ENCODE peak calls at places on chromosome X, in nine cellular contexts. G is stomach, I is HCT116, O is suprapubic skin, K is upper lobe of left lung, C is Panc1, R is K562, T is sigmoid colon, J is spleen. Q is an unnamed sample.

GRCh38 chrX:51494409-51494808 is 2.0 kb downstream of the NUDT11 start:
- DNase-seq in R (no peak), K (no peak), I (no peak), O (no peak), G (no peak), J (no peak), C (no peak), T (no peak), Q (no peak)

GRCh38 chrX:39381446-39381845 is 580.2 kb downstream of the MID1IP1 start:
- DNase-seq in I (no peak), T (no peak), K (no peak), C (no peak), G (no peak), R (no peak), J (no peak), O (no peak), Q (no peak)

GRCh38 chrX:72280210-72280882 is 3.3 kb upstream of the RPS4X start:
- DNase-seq in G (no peak), K (no peak), I (no peak), C (no peak), R (peak), T (no peak), J (no peak), O (no peak), Q (no peak)

GRCh38 chrX:65643046-65643785 is 24.2 kb upstream of the MSN start:
- DNase-seq in C (no peak), T (no peak), G (no peak), R (no peak), K (peak), J (no peak), O (no peak), I (no peak), Q (no peak)

GRCh38 chrX:118637997-118638396 is 89.4 kb upstream of the IL13RA1 start:
- DNase-seq in J (no peak), C (no peak), T (no peak), R (no peak), O (no peak), G (no peak), K (no peak), I (no peak), Q (no peak)

GRCh38 chrX:21131346-21131745 is 242.9 kb upstream of the CNKSR2 start:
- DNase-seq in O (no peak), I (no peak), T (no peak), G (no peak), R (no peak), C (no peak), K (no peak), J (no peak), Q (no peak)

GRCh38 chrX:20066968-20067708 is 49.6 kb downstream of the MAP7D2 start:
- DNase-seq in G (no peak), I (peak), C (peak), O (no peak), T (no peak), K (peak), R (peak), J (no peak), Q (peak)

GRCh38 chrX:84737471-84737871 is 235.2 kb upstream of the HDX start:
- DNase-seq in G (no peak), R (no peak), T (no peak), J (no peak), C (no peak), K (no peak), I (no peak), O (no peak), Q (no peak)

GRCh38 chrX:130216312-130216711 is 44.5 kb downstream of the RAB33A start:
- DNase-seq in I (no peak), J (no peak), C (no peak), T (no peak), G (no peak), K (no peak), R (peak), O (no peak), Q (no peak)

GRCh38 chrX:25206761-25207160 is 191.0 kb upstream of the ARX start:
- DNase-seq in T (no peak), K (no peak), I (no peak), G (no peak), J (no peak), O (no peak), R (no peak), C (no peak), Q (no peak)

GRCh38 chrX:103953353-103953752 is 9.1 kb upstream of the TMSB15B start:
- DNase-seq in J (no peak), R (no peak), T (peak), O (no peak), G (no peak), I (no peak), C (no peak), K (no peak), Q (no peak)

GRCh38 chrX:14508025-14508690 is 21.2 kb upstream of the GLRA2 start:
- DNase-seq in K (no peak), I (no peak), R (no peak), C (no peak), G (no peak), T (no peak), J (no peak), O (no peak), Q (no peak)

GRCh38 chrX:20116087-20116574 is 576 bp downstream of the MAP7D2 start:
- DNase-seq in J (no peak), K (no peak), O (no peak), R (no peak), I (no peak), T (no peak), C (no peak), G (no peak), Q (no peak)

GRCh38 chrX:22526339-22526738 is 253.6 kb downstream of the CBLL2 start:
- DNase-seq in J (no peak), O (no peak), I (peak), R (no peak), K (no peak), G (no peak), C (peak), T (no peak), Q (no peak)

GRCh38 chrX:45710081-45710801 is 509.6 kb upstream of the DIPK2B start:
- DNase-seq in K (no peak), C (peak), I (peak), J (no peak), O (no peak), G (no peak), R (no peak), T (no peak), Q (no peak)

GRCh38 chrX:103742339-103742738 is 31.6 kb downstream of the TMEM31 start:
- DNase-seq in T (no peak), C (no peak), R (no peak), I (no peak), O (no peak), G (no peak), J (no peak), K (no peak), Q (no peak)

GRCh38 chrX:28651186-28651585 is 63.9 kb downstream of the IL1RAPL1 start:
- DNase-seq in T (no peak), G (no peak), J (no peak), I (no peak), C (no peak), O (no peak), R (no peak), K (no peak), Q (no peak)

GRCh38 chrX:71118985-71119535 is 664 bp downstream of the MED12 start:
- DNase-seq in O (no peak), G (no peak), R (peak), K (no peak), I (no peak), T (no peak), J (no peak), C (no peak), Q (no peak)

GRCh38 chrX:45788941-45789348 is 588.3 kb upstream of the DIPK2B start:
- DNase-seq in T (peak), O (no peak), I (no peak), R (no peak), G (no peak), J (peak), K (no peak), C (no peak), Q (no peak)

GRCh38 chrX:45126158-45126557 is 74.5 kb downstream of the DIPK2B start:
- DNase-seq in G (no peak), R (no peak), J (no peak), T (no peak), K (no peak), I (no peak), C (no peak), O (no peak), Q (no peak)

GRCh38 chrX:107537815-107538214 is 88.4 kb downstream of the FRMPD3 start:
- DNase-seq in I (peak), O (no peak), G (peak), C (peak), K (peak), J (no peak), R (peak), T (no peak), Q (no peak)

GRCh38 chrX:149504226-149504914 is 736 bp downstream of the IDS start:
- DNase-seq in K (peak), R (peak), O (no peak), C (no peak), G (no peak), J (peak), T (no peak), I (no peak), Q (peak)

GRCh38 chrX:72045552-72046277 is 86.0 kb downstream of the RTL5 start:
- DNase-seq in K (peak), I (no peak), O (no peak), G (no peak), J (no peak), C (no peak), T (no peak), R (no peak), Q (no peak)

GRCh38 chrX:120464409-120464808 is 4.7 kb downstream of the LAMP2 start:
- DNase-seq in O (no peak), T (no peak), G (no peak), C (no peak), R (no peak), I (no peak), J (no peak), K (no peak), Q (no peak)

GRCh38 chrX:11908371-11908770 is 150.3 kb downstream of the MSL3 start:
- DNase-seq in I (no peak), R (peak), O (no peak), K (no peak), C (no peak), T (no peak), J (no peak), G (no peak), Q (no peak)

GRCh38 chrX:66833426-66833825 is 194.5 kb upstream of the EDA2R start:
- DNase-seq in O (no peak), T (no peak), I (no peak), K (no peak), G (no peak), C (no peak), R (no peak), J (no peak), Q (no peak)

GRCh38 chrX:128717635-128718578 is 665.7 kb upstream of the ACTRT1 start:
- DNase-seq in R (no peak), K (no peak), T (no peak), O (no peak), I (no peak), J (no peak), G (no peak), C (no peak), Q (no peak)

GRCh38 chrX:3697701-3698279 is 15.7 kb downstream of the PRKX start:
- DNase-seq in G (no peak), J (no peak), R (no peak), O (no peak), C (no peak), I (no peak), T (peak), K (no peak), Q (no peak)

GRCh38 chrX:24392709-24393108 is 32.3 kb downstream of the SUPT20HL1 start:
- DNase-seq in K (no peak), G (no peak), J (no peak), R (no peak), C (no peak), O (no peak), I (no peak), T (no peak), Q (no peak)

GRCh38 chrX:2819345-2820130 is 9.2 kb upstream of the GYG2 start:
- DNase-seq in K (no peak), R (peak), J (no peak), G (no peak), C (no peak), I (no peak), O (no peak), T (no peak), Q (no peak)

GRCh38 chrX:70479970-70480659 is 35.5 kb downstream of the DLG3 start:
- DNase-seq in J (no peak), C (no peak), G (peak), K (no peak), O (no peak), T (no peak), R (no peak), I (no peak), Q (peak)

GRCh38 chrX:17464196-17464595 is 89.2 kb downstream of the NHS start:
- DNase-seq in O (no peak), I (no peak), G (no peak), K (no peak), R (no peak), T (no peak), J (no peak), C (no peak), Q (no peak)

GRCh38 chrX:10965399-10965798 is 145.7 kb upstream of the HCCS start:
- DNase-seq in T (no peak), G (no peak), O (no peak), K (no peak), C (no peak), J (no peak), R (no peak), I (no peak), Q (no peak)

GRCh38 chrX:144840616-144841015 is 406.7 kb upstream of the SPANXN1 start:
- DNase-seq in J (no peak), R (no peak), C (no peak), T (no peak), G (no peak), K (no peak), I (no peak), O (no peak), Q (no peak)

DNA sequence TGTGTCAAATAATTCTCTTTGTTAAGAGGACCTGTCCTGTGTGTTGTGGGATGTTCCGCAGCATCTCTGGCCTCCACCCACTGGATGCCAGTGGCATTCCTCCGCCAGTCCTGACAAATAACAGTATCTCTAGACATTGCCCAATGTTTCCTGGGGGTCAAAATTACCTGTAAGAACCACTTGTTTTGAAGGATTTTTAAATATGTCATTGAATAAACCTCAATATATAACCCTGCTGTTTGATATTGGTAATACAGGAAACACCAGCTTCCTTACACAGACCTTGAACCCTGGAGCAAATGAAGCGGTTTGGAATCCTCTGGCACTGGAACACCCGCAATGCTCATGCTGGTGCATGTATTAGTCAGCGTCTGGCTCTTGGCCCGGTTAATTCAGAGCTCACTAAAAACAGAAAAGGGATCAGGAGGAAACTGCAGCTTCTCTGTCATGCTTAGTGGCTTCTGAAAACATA is 101.3 kb downstream of the TBL1X start:
- DNase-seq in R (no peak), T (peak), K (peak), O (no peak), G (peak), I (peak), J (no peak), C (no peak), Q (peak)
- TF ChIP-seq POLR2AphosphoS5 in R (no peak), T (no peak), K (no peak), O (no peak), G (no peak), I (no peak), J (no peak), C (no peak), Q (peak)

GRCh38 chrX:94058728-94059382 is 384.8 kb downstream of the FAM133A start:
- DNase-seq in I (no peak), J (no peak), C (no peak), R (peak), T (no peak), O (no peak), K (no peak), G (no peak), Q (no peak)
- TF ChIP-seq POLR2AphosphoS5 in I (no peak), J (no peak), C (no peak), R (no peak), T (no peak), O (no peak), K (no peak), G (no peak), Q (no peak)

GRCh38 chrX:53081925-53082772 is at the start of gene TSPYL2:
- DNase-seq in I (peak), C (peak), G (peak), T (peak), K (peak), J (peak), R (peak), O (peak), Q (peak)
- TF ChIP-seq POLR2AphosphoS5 in I (peak), C (peak), G (peak), T (peak), K (peak), J (peak), R (peak), O (peak), Q (peak)

DNA sequence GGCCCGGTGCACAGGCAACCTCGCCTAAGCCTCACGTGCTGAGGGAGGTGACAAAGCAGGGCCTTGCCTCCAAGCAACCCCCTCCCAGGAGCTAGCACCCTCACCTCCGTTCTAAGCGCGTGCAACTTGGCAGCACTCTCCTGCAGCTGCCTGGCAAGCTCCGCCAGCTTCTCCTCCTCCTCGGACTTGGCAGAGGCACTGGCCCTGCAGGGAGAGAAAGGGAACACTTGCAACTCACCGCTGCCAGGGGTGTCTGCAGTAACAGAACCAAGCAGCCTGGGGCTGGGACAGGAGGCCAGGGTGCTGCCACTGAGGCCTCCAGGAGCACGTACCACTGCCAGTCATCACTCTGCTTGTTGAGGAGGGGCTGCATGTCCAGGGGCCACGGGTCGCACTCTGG is 10.3 kb upstream of the TREX2 start:
- DNase-seq in K (no peak), J (no peak), O (no peak), G (no peak), R (no peak), I (no peak), T (no peak), C (no peak), Q (no peak)
- TF ChIP-seq POLR2AphosphoS5 in K (no peak), J (no peak), O (no peak), G (no peak), R (no peak), I (no peak), T (no peak), C (no peak), Q (no peak)

GRCh38 chrX:53321943-53322497 is 40.6 kb upstream of the IQSEC2 start:
- DNase-seq in G (no peak), C (no peak), R (no peak), K (no peak), O (no peak), T (no peak), I (no peak), J (no peak), Q (no peak)

GRCh38 chrX:53321216-53321942 is 40.0 kb upstream of the IQSEC2 start:
- DNase-seq in C (no peak), K (no peak), I (no peak), J (no peak), T (no peak), G (no peak), O (no peak), R (peak), Q (peak)

GRCh38 chrX:53319614-53320542 is 38.5 kb upstream of the IQSEC2 start:
- DNase-seq in O (no peak), T (no peak), C (no peak), I (no peak), J (no peak), K (no peak), G (no peak), R (no peak), Q (no peak)

GRCh38 chrX:53318766-53319353 is 37.5 kb upstream of the IQSEC2 start:
- DNase-seq in G (no peak), J (no peak), R (no peak), T (no peak), I (no peak), O (no peak), C (no peak), K (no peak), Q (no peak)

DNA sequence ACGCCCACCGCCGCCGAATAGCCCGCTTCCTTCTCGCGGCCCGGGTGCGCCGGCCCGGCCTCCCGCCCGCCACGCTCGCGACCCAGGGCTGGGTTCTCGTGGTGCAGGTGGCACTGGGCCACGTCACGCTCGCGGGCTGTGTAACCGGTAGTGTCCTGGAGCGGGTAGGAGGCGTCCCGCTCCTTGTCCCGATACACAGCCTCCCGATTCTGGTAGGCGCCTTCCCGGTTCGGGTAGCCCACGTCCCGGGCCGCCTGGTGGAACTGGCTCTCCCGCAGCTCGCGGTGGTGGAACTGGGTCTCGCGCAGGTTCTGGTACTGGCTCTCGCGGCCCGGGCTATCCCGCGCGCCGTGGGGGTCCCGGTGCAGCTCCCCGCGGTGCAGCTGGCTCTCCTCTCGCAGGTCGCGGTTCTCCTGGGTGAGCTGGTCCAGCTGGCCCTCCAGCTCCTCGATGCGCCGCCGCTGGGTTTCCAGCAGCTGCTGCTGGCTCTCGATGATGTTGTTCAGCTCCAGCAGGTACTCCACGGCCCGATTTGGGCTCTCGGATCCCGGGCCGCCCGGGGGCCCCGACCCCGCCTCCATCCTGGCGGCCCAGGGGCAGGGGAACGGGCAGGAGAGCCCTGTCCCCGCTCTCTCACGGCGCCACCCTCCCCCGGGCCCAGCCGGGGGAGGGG is 39.3 kb upstream of the IQSEC2 start:
- DNase-seq in R (no peak), I (no peak), J (peak), C (no peak), T (no peak), O (no peak), K (no peak), G (peak), Q (peak)
- TF ChIP-seq POLR2AphosphoS5 in R (no peak), I (no peak), J (no peak), C (no peak), T (no peak), O (no peak), K (no peak), G (no peak), Q (no peak)